ENCODE peak calls at places on chromosomes 5 and 9, in eight cellular contexts. One of them, this sample, is unnamed. For H3K36me3, the result is how much of the 10 kb centered on the place peaks cover.

GRCh38 chr5:82019342-82020138 is 47.7 kb downstream of the ATG10 start:
- DNase-seq in suprapubic skin: no peak
- DNase-seq in ascending aorta: no peak
- DNase-seq in uterus: no peak
- DNase-seq in lower lobe of right lung: no peak
- DNase-seq in DND-41: no peak
- DNase-seq in tibial nerve: no peak
- DNase-seq in pancreas: no peak
- DNase-seq in this sample: no peak

GRCh38 chr9:132797861-132798659 is 80.0 kb downstream of the AK8 start:
- DNase-seq in tibial nerve: no peak
- DNase-seq in ascending aorta: no peak
- DNase-seq in lower lobe of right lung: no peak
- DNase-seq in suprapubic skin: no peak
- DNase-seq in DND-41: no peak
- DNase-seq in pancreas: no peak
- DNase-seq in uterus: no peak
- DNase-seq in this sample: no peak

GRCh38 chr5:7394889-7395431 is 978 bp upstream of the ADCY2 start:
- DNase-seq in lower lobe of right lung: no peak
- DNase-seq in suprapubic skin: peak
- DNase-seq in ascending aorta: no peak
- DNase-seq in tibial nerve: no peak
- DNase-seq in uterus: no peak
- DNase-seq in DND-41: no peak
- DNase-seq in pancreas: no peak
- DNase-seq in this sample: no peak

GRCh38 chr9:22084336-22085035 is 75.4 kb upstream of the CDKN2B start:
- DNase-seq in ascending aorta: no peak
- DNase-seq in pancreas: no peak
- DNase-seq in uterus: no peak
- DNase-seq in lower lobe of right lung: no peak
- DNase-seq in tibial nerve: no peak
- DNase-seq in suprapubic skin: no peak
- DNase-seq in DND-41: no peak
- DNase-seq in this sample: no peak

GRCh38 chr9:69590241-69590640 is 81.9 kb downstream of the APBA1 start:
- DNase-seq in lower lobe of right lung: no peak
- DNase-seq in uterus: no peak
- DNase-seq in tibial nerve: no peak
- DNase-seq in ascending aorta: no peak
- DNase-seq in DND-41: no peak
- DNase-seq in suprapubic skin: no peak
- DNase-seq in pancreas: no peak
- DNase-seq in this sample: no peak

GRCh38 chr9:133763272-133764183 is 25.4 kb upstream of the SARDH start:
- DNase-seq in pancreas: peak
- DNase-seq in lower lobe of right lung: peak
- DNase-seq in uterus: no peak
- DNase-seq in ascending aorta: no peak
- DNase-seq in DND-41: no peak
- DNase-seq in tibial nerve: no peak
- DNase-seq in suprapubic skin: no peak
- DNase-seq in this sample: peak

GRCh38 chr9:136117291-136118060 is 1.2 kb downstream of the TMEM250 start:
- DNase-seq in pancreas: no peak
- DNase-seq in DND-41: peak
- DNase-seq in lower lobe of right lung: no peak
- DNase-seq in ascending aorta: no peak
- DNase-seq in uterus: no peak
- DNase-seq in suprapubic skin: no peak
- DNase-seq in tibial nerve: no peak
- DNase-seq in this sample: no peak

GRCh38 chr9:134957165-134957944 is 39.6 kb upstream of the FCN1 start:
- DNase-seq in suprapubic skin: peak
- DNase-seq in pancreas: no peak
- DNase-seq in uterus: no peak
- DNase-seq in lower lobe of right lung: peak
- DNase-seq in ascending aorta: no peak
- DNase-seq in tibial nerve: no peak
- DNase-seq in DND-41: no peak
- DNase-seq in this sample: peak

GRCh38 chr5:101675510-101675909 is 620.6 kb downstream of the SLCO4C1 start:
- DNase-seq in pancreas: no peak
- DNase-seq in tibial nerve: no peak
- DNase-seq in lower lobe of right lung: no peak
- DNase-seq in suprapubic skin: no peak
- DNase-seq in DND-41: no peak
- DNase-seq in uterus: no peak
- DNase-seq in ascending aorta: no peak
- DNase-seq in this sample: no peak

GRCh38 chr9:124820606-124821246 is 32.5 kb upstream of the WDR38 start:
- DNase-seq in ascending aorta: no peak
- DNase-seq in pancreas: no peak
- DNase-seq in DND-41: no peak
- DNase-seq in suprapubic skin: no peak
- DNase-seq in uterus: no peak
- DNase-seq in lower lobe of right lung: no peak
- DNase-seq in tibial nerve: no peak
- DNase-seq in this sample: no peak

GRCh38 chr5:32587067-32587551 is 1.8 kb downstream of the SUB1 start:
- DNase-seq in pancreas: no peak
- DNase-seq in uterus: no peak
- DNase-seq in tibial nerve: no peak
- DNase-seq in lower lobe of right lung: no peak
- DNase-seq in ascending aorta: no peak
- DNase-seq in DND-41: no peak
- DNase-seq in suprapubic skin: no peak
- DNase-seq in this sample: no peak

GRCh38 chr5:124747770-124748686 is 1.6 kb upstream of the ZNF608 start:
- DNase-seq in pancreas: no peak
- DNase-seq in ascending aorta: no peak
- DNase-seq in lower lobe of right lung: no peak
- DNase-seq in uterus: no peak
- DNase-seq in DND-41: no peak
- DNase-seq in tibial nerve: no peak
- DNase-seq in suprapubic skin: no peak
- DNase-seq in this sample: no peak

GRCh38 chr9:71663931-71664459 is 104.3 kb downstream of the CEMIP2 start:
- DNase-seq in pancreas: no peak
- DNase-seq in DND-41: no peak
- DNase-seq in suprapubic skin: no peak
- DNase-seq in uterus: no peak
- DNase-seq in ascending aorta: no peak
- DNase-seq in lower lobe of right lung: no peak
- DNase-seq in tibial nerve: no peak
- DNase-seq in this sample: no peak

GRCh38 chr9:108682191-108682590 is 173.6 kb downstream of the ACTL7B start:
- DNase-seq in ascending aorta: no peak
- DNase-seq in lower lobe of right lung: no peak
- DNase-seq in DND-41: no peak
- DNase-seq in pancreas: no peak
- DNase-seq in tibial nerve: no peak
- DNase-seq in suprapubic skin: no peak
- DNase-seq in uterus: no peak
- DNase-seq in this sample: no peak

GRCh38 chr9:105154723-105155191 is 89.7 kb upstream of the SLC44A1 start:
- DNase-seq in pancreas: no peak
- DNase-seq in tibial nerve: no peak
- DNase-seq in uterus: no peak
- DNase-seq in suprapubic skin: no peak
- DNase-seq in lower lobe of right lung: no peak
- DNase-seq in ascending aorta: no peak
- DNase-seq in DND-41: no peak
- DNase-seq in this sample: no peak

GRCh38 chr5:180988011-180988410 is 635 bp upstream of the BTNL3 start:
- DNase-seq in DND-41: no peak
- DNase-seq in pancreas: no peak
- DNase-seq in ascending aorta: no peak
- DNase-seq in lower lobe of right lung: no peak
- DNase-seq in suprapubic skin: no peak
- DNase-seq in uterus: no peak
- DNase-seq in tibial nerve: no peak
- DNase-seq in this sample: no peak

GRCh38 chr5:145847499-145848497 is 12.7 kb upstream of the PRELID2 start:
- DNase-seq in suprapubic skin: no peak
- DNase-seq in uterus: no peak
- DNase-seq in tibial nerve: no peak
- DNase-seq in lower lobe of right lung: no peak
- DNase-seq in ascending aorta: no peak
- DNase-seq in DND-41: no peak
- DNase-seq in pancreas: no peak
- DNase-seq in this sample: no peak

GRCh38 chr9:5428794-5429528 is 8.8 kb downstream of the PLGRKT start:
- DNase-seq in tibial nerve: no peak
- DNase-seq in lower lobe of right lung: no peak
- DNase-seq in ascending aorta: no peak
- DNase-seq in uterus: no peak
- DNase-seq in pancreas: no peak
- DNase-seq in suprapubic skin: no peak
- DNase-seq in DND-41: no peak
- DNase-seq in this sample: no peak

GRCh38 chr9:84501587-84501986 is 161.0 kb upstream of the SLC28A3 start:
- DNase-seq in ascending aorta: no peak
- DNase-seq in uterus: no peak
- DNase-seq in tibial nerve: no peak
- DNase-seq in lower lobe of right lung: no peak
- DNase-seq in pancreas: no peak
- DNase-seq in suprapubic skin: no peak
- DNase-seq in DND-41: no peak
- DNase-seq in this sample: no peak

DNA sequence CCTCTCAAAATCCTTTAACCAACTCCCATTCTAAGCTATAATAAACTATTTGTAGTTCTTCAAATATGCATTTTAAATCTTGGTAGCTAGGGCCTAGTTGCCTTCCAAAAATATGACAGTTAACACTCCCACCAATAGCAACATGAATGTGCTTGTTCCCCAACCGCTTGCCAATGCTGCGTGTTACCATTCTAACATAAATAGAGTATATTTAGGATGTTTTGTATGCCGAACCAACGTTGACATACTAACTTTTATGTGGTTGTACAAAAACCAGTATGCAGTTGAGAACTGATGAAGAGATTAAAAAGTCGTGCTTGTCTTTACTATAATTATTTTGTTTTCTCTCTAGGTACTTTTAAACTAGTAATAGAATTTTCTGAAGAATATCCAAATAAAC is 9.0 kb downstream of the UBE2B start:
- DNase-seq in ascending aorta: no peak
- DNase-seq in DND-41: no peak
- DNase-seq in lower lobe of right lung: no peak
- DNase-seq in tibial nerve: no peak
- DNase-seq in suprapubic skin: no peak
- DNase-seq in pancreas: no peak
- DNase-seq in uterus: no peak
- DNase-seq in this sample: no peak
- H3K4me3 ChIP-seq in ascending aorta: no peak
- H3K4me3 ChIP-seq in DND-41: no peak
- H3K4me3 ChIP-seq in lower lobe of right lung: no peak
- H3K4me3 ChIP-seq in tibial nerve: no peak
- H3K4me3 ChIP-seq in suprapubic skin: no peak
- H3K4me3 ChIP-seq in pancreas: no peak
- H3K4me3 ChIP-seq in uterus: no peak
- H3K4me3 ChIP-seq in this sample: no peak

GRCh38 chr5:140833993-140834392 is at the start of gene PCDHA7:
- DNase-seq in ascending aorta: no peak
- DNase-seq in DND-41: no peak
- DNase-seq in suprapubic skin: no peak
- DNase-seq in pancreas: no peak
- DNase-seq in lower lobe of right lung: no peak
- DNase-seq in tibial nerve: no peak
- DNase-seq in uterus: no peak
- DNase-seq in this sample: no peak
- TF ChIP-seq CTCF in ascending aorta: no peak
- TF ChIP-seq CTCF in DND-41: no peak
- TF ChIP-seq CTCF in suprapubic skin: no peak
- TF ChIP-seq CTCF in pancreas: no peak
- TF ChIP-seq CTCF in lower lobe of right lung: no peak
- TF ChIP-seq CTCF in tibial nerve: no peak
- TF ChIP-seq CTCF in uterus: peak
- TF ChIP-seq CTCF in this sample: peak

DNA sequence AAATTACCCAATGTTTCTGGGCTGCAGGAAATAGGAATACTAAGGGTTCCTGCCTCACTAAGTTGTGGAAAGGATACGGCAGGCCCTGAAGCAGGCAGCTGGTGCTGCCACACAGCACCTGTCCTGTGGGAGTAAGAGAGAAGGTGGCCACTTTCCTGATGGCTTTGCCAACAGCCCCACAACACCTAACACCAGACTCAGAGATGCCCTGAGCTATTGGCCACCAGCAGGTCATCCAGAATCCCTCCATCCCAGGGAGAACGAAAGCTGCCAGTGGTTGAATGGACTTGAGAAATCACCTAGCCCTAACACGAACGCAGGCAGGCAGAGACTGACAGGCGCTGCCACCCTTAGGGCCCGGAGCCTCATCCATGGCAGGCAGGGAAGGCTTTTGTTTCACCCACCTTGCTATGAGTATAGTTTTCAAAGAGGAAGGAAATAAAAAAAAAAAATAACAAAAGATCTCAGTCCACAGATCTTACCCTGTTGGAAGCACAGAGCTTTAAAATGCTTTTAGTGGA is 82.2 kb downstream of the DCP2 start:
- DNase-seq in uterus: no peak
- DNase-seq in lower lobe of right lung: no peak
- DNase-seq in pancreas: no peak
- DNase-seq in tibial nerve: no peak
- DNase-seq in ascending aorta: no peak
- DNase-seq in suprapubic skin: no peak
- DNase-seq in DND-41: no peak
- DNase-seq in this sample: no peak
- H3K36me3 ChIP-seq in uterus: under half
- H3K36me3 ChIP-seq in lower lobe of right lung: under half
- H3K36me3 ChIP-seq in pancreas: under half
- H3K36me3 ChIP-seq in tibial nerve: under half
- H3K36me3 ChIP-seq in ascending aorta: under half
- H3K36me3 ChIP-seq in suprapubic skin: under half
- H3K36me3 ChIP-seq in DND-41: under half
- H3K36me3 ChIP-seq in this sample: under half

DNA sequence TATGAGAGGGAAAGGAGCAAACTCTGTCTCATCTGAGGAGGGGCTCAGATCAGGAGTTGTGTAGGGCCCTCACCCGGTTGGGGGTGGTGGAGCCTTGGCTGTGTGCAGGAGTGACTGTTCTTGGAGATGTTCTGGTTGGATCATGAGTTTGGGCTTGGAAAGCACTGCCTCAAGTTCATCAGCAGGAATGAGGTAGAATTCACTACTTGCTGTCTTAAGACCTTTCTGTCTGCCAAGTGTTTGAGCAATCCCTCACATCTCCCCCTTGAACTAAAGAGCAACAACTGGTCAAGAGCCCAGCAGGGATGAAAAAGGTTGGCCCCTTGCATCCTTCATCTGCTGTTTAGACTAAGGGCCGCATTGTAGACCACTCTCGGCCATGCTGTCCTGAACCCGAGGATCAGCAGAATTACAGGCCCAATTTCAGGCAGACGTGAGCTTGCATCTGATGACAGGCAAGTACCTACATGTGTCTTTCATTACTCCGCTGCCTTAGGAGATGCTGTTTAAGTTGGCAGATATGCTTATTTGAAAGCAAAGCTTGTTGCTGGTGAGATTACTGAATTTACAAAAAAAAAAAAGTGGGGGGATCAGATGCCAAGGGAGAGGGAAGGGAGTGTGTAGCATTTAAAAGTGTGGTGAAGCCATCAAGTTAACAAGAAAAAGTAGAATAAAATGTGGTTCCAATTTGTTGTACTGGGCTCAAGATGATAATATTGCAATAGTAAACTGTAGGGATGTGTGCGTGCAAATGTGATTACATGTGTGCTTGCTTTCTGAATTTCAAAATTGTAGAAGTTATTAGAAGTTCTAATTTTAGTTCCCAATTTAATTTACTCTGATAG is 36.5 kb downstream of the PIK3R1 start:
- DNase-seq in DND-41: no peak
- DNase-seq in pancreas: no peak
- DNase-seq in ascending aorta: no peak
- DNase-seq in lower lobe of right lung: no peak
- DNase-seq in suprapubic skin: peak
- DNase-seq in tibial nerve: no peak
- DNase-seq in uterus: peak
- DNase-seq in this sample: no peak
- H3K4me3 ChIP-seq in DND-41: no peak
- H3K4me3 ChIP-seq in pancreas: no peak
- H3K4me3 ChIP-seq in ascending aorta: peak
- H3K4me3 ChIP-seq in lower lobe of right lung: peak
- H3K4me3 ChIP-seq in suprapubic skin: peak
- H3K4me3 ChIP-seq in tibial nerve: peak
- H3K4me3 ChIP-seq in uterus: peak
- H3K4me3 ChIP-seq in this sample: peak